ENCODE peak calls at places on chromosome 22, in six cellular contexts. A is Peyer's patch, X is GM12865, V is MCF 10A, N is Calu3, M is left ventricle myocardium inferior. B is an unnamed sample.

GRCh38 chr22:44975444-44976262 is 34.2 kb downstream of the PHF21B start:
- DNase-seq in M (peak), V (peak), A (peak), N (peak), X (peak), B (peak)

GRCh38 chr22:39242809-39243442 is 1.9 kb downstream of the PDGFB start:
- DNase-seq in M (no peak), A (no peak), N (peak), V (no peak), X (no peak), B (no peak)

GRCh38 chr22:48636746-48637145 is 1190.9 kb downstream of the BRD1 start:
- DNase-seq in X (no peak), V (no peak), M (no peak), A (no peak), N (no peak), B (no peak)

GRCh38 chr22:37193629-37194191 is 5.7 kb upstream of the C1QTNF6 start:
- DNase-seq in M (no peak), A (peak), X (peak), V (no peak), N (no peak), B (no peak)

GRCh38 chr22:45831394-45831793 is 145.6 kb downstream of the WNT7B start:
- DNase-seq in A (no peak), N (peak), V (peak), M (no peak), X (no peak), B (no peak)

GRCh38 chr22:23181763-23182288 is 1.5 kb downstream of the BCR start:
- DNase-seq in N (peak), M (no peak), X (no peak), A (no peak), V (no peak), B (no peak)

GRCh38 chr22:42939941-42940653 is 74.9 kb downstream of the PACSIN2 start:
- DNase-seq in N (peak), M (no peak), V (peak), A (peak), X (no peak), B (peak)

GRCh38 chr22:49350441-49351121 is 477.1 kb downstream of the BRD1 start:
- DNase-seq in A (peak), N (no peak), X (no peak), M (no peak), V (no peak), B (no peak)

GRCh38 chr22:43437871-43438475 is 26.2 kb downstream of the MPPED1 start:
- DNase-seq in A (peak), N (no peak), M (no peak), V (no peak), X (no peak), B (no peak)

GRCh38 chr22:39319284-39320170 is at the start of gene RPL3:
- DNase-seq in A (peak), X (peak), M (peak), N (peak), V (peak), B (peak)

GRCh38 chr22:29217827-29218757 is 12.4 kb downstream of the EMID1 start:
- DNase-seq in X (no peak), M (no peak), V (no peak), N (no peak), A (no peak), B (no peak)

GRCh38 chr22:44646668-44647067 is 55.3 kb upstream of the PRR5 start:
- DNase-seq in A (no peak), M (no peak), N (no peak), V (no peak), X (no peak), B (no peak)

GRCh38 chr22:24432059-24432853 is 4.9 kb downstream of the ADORA2A start:
- DNase-seq in A (peak), X (no peak), M (peak), N (peak), V (peak), B (peak)

GRCh38 chr22:44684506-44685383 is 17.3 kb upstream of the PRR5 start:
- DNase-seq in V (peak), N (peak), A (peak), M (peak), X (peak), B (peak)

GRCh38 chr22:23180301-23180892 is at the start of gene BCR:
- DNase-seq in N (peak), V (peak), M (peak), A (peak), X (peak), B (peak)

GRCh38 chr22:23053051-23053707 is 17.1 kb upstream of the GNAZ start:
- DNase-seq in M (no peak), X (no peak), A (peak), N (no peak), V (no peak), B (peak)

GRCh38 chr22:10961043-10961860 is 4566.7 kb upstream of the OR11H1 start:
- DNase-seq in V (no peak), X (no peak), M (no peak), N (no peak), A (peak), B (no peak)

GRCh38 chr22:44405661-44406060 is 92.4 kb downstream of the RTL6 start:
- DNase-seq in N (no peak), V (no peak), M (peak), A (no peak), X (no peak), B (peak)

GRCh38 chr22:47847281-47847890 is 1084.9 kb downstream of the TBC1D22A start:
- DNase-seq in M (no peak), V (no peak), X (no peak), A (no peak), N (no peak), B (no peak)

GRCh38 chr22:40723396-40723933 is 44.2 kb downstream of the MCHR1 start:
- DNase-seq in V (no peak), M (no peak), X (no peak), A (no peak), N (no peak), B (no peak)

GRCh38 chr22:24833881-24834495 is 28.0 kb downstream of the SGSM1 start:
- DNase-seq in A (no peak), M (no peak), X (no peak), V (no peak), N (no peak), B (no peak)

GRCh38 chr22:40446203-40446602 is 75.8 kb downstream of the SGSM3 start:
- DNase-seq in V (no peak), N (no peak), X (no peak), M (no peak), A (no peak), B (no peak)

GRCh38 chr22:33575041-33575440 is 345.2 kb downstream of the LARGE1 start:
- DNase-seq in X (no peak), A (no peak), V (no peak), M (no peak), N (no peak), B (no peak)

GRCh38 chr22:24578355-24579241 is 14.3 kb downstream of the LRRC75B start:
- DNase-seq in A (no peak), M (no peak), N (no peak), X (no peak), V (no peak), B (no peak)

GRCh38 chr22:37001826-37002225 is 17.4 kb downstream of the TST start:
- DNase-seq in N (no peak), V (no peak), A (no peak), M (no peak), X (no peak), B (no peak)

GRCh38 chr22:42132457-42132856 is 1.8 kb upstream of the CYP2D6 start:
- DNase-seq in V (no peak), N (no peak), M (no peak), A (peak), X (no peak), B (no peak)

GRCh38 chr22:25111579-25112517 is 87.8 kb upstream of the CRYBB3 start:
- DNase-seq in X (no peak), V (no peak), A (peak), N (peak), M (no peak), B (peak)

GRCh38 chr22:24304067-24304675 is 33.5 kb downstream of the SPECC1L start:
- DNase-seq in X (no peak), N (peak), V (no peak), A (peak), M (no peak), B (no peak)

GRCh38 chr22:45242778-45243191 is 2.1 kb upstream of the KIAA0930 start:
- DNase-seq in X (no peak), M (no peak), A (no peak), V (peak), N (peak), B (peak)

GRCh38 chr22:49371325-49372110 is 456.2 kb downstream of the BRD1 start:
- DNase-seq in X (no peak), A (peak), N (no peak), V (no peak), M (no peak), B (no peak)

GRCh38 chr22:32502346-32502745 is 27.7 kb downstream of the FBXO7 start:
- DNase-seq in X (no peak), V (no peak), M (no peak), A (no peak), N (no peak), B (no peak)

GRCh38 chr22:23072911-23073491 is 2.7 kb downstream of the GNAZ start:
- DNase-seq in M (peak), V (peak), A (no peak), N (no peak), X (no peak), B (no peak)

GRCh38 chr22:25327018-25327755 is 107.7 kb downstream of the CRYBB2 start:
- DNase-seq in N (peak), A (no peak), V (no peak), M (no peak), X (no peak), B (no peak)

GRCh38 chr22:46272196-46272595 is 4.4 kb downstream of the TTC38 start:
- DNase-seq in A (peak), V (no peak), M (no peak), N (no peak), X (no peak), B (no peak)

GRCh38 chr22:23278883-23279675 is 98.8 kb downstream of the BCR start:
- DNase-seq in X (no peak), A (peak), V (peak), N (peak), M (no peak), B (peak)

GRCh38 chr22:47394504-47395440 is 632.3 kb downstream of the TBC1D22A start:
- DNase-seq in N (no peak), V (no peak), M (no peak), A (peak), X (no peak), B (no peak)

GRCh38 chr22:20021196-20022181 is 579 bp downstream of the TANGO2 start:
- DNase-seq in A (peak), N (peak), V (peak), M (peak), X (no peak), B (no peak)
- TF ChIP-seq CTCF in A (no peak), N (no peak), V (no peak), M (no peak), X (no peak), B (no peak)

GRCh38 chr22:27631641-27632040 is 169.9 kb downstream of the MN1 start:
- DNase-seq in M (no peak), N (no peak), X (no peak), A (no peak), V (no peak), B (no peak)

GRCh38 chr22:27634043-27634442 is 167.5 kb downstream of the MN1 start:
- DNase-seq in V (no peak), M (no peak), A (no peak), X (no peak), N (no peak), B (no peak)

GRCh38 chr22:27635435-27635834 is 166.1 kb downstream of the MN1 start:
- DNase-seq in N (no peak), V (no peak), X (no peak), M (no peak), A (no peak), B (no peak)

GRCh38 chr22:27632451-27633295 is 168.9 kb downstream of the MN1 start:
- DNase-seq in X (no peak), V (no peak), N (no peak), A (no peak), M (peak), B (no peak)

GRCh38 chr22:27633296-27633871 is 168.2 kb downstream of the MN1 start:
- DNase-seq in M (no peak), X (no peak), V (no peak), A (no peak), N (no peak), B (no peak)
- TF ChIP-seq CTCF in M (no peak), X (no peak), V (no peak), A (no peak), N (no peak), B (no peak)

GRCh38 chr22:50527921-50528681 is 1.7 kb downstream of the TYMP start:
- DNase-seq in A (no peak), N (no peak), V (no peak), X (no peak), M (no peak), B (peak)
- TF ChIP-seq CTCF in A (no peak), N (no peak), V (no peak), X (no peak), M (no peak), B (no peak)

GRCh38 chr22:17891427-17892167 is 117.3 kb upstream of the BID start:
- DNase-seq in M (peak), N (no peak), X (peak), V (no peak), A (peak), B (peak)
- TF ChIP-seq CTCF in M (peak), N (no peak), X (peak), V (peak), A (peak), B (peak)

DNA sequence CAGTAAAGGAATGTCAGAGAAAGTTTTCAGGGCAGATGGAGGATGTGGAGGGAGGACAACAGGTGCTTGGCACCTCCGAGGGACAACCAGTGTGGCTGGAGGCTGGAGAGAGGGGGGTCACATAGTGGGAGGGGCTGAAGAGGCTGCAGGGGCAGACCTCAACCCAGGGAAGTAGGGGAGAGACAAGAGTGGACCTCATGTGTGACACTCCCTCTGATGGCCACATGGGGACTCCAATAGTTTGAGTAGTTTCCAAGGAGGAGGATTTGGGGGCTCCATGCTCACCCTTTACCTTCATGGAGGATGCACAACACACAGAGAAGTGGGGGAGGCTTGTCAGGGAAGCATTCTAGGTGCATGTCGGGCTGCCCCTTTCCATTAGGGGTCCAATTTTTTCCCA is 35.1 kb upstream of the ASPHD2 start:
- DNase-seq in N (no peak), A (no peak), V (no peak), M (no peak), X (no peak), B (no peak)
- TF ChIP-seq CTCF in N (peak), A (no peak), V (no peak), M (no peak), X (peak), B (no peak)

GRCh38 chr22:35921777-35922176 is 106.8 kb downstream of the RBFOX2 start:
- DNase-seq in A (peak), M (no peak), X (peak), V (peak), N (peak), B (peak)
- TF ChIP-seq CTCF in A (peak), M (peak), X (peak), V (peak), N (peak), B (no peak)

DNA sequence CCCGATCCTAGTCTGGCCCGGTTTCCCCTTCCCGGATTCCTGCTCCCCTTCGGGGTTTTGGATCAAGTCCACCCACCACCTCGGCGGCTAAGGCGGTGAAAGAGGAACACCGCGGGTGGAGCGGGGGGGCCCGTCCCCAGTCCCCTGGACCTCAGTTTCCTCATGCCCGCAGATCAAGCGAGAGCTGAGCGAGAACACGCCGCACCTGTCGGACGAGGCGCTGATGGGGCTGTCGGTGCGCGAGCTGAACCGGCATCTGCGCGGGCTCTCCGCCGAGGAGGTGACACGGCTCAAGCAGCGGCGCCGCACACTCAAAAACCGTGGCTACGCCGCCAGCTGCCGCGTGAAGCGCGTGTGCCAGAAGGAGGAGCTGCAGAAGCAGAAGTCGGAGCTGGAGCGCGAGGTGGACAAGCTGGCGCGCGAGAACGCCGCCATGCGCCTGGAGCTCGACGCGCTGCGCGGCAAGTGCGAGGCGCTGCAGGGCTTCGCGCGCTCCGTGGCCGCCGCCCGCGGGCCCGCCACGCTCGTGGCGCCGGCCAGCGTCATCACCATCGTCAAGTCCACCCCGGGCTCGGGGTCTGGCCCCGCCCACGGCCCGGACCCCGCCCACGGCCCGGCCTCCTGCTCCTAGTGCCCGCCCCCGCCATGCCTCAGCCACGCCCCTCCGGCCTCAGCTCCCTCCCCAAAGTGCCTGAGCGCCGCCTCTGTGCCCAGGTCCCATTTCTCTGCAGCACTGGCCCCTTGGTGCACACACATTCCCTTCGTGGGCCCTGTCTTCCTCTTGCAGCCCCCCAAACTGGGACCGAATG is 12.7 kb downstream of the MAFF start:
- DNase-seq in M (peak), N (no peak), V (no peak), X (peak), A (peak), B (peak)
- TF ChIP-seq CTCF in M (peak), N (no peak), V (no peak), X (peak), A (peak), B (peak)